ENCODE peak calls at places on chromosomes 1 and 21, in six cellular contexts. U is HepG2, P is fibroblast of the aortic adventitia, C is SK-N-DZ, F is HL-60, A is adipocyte. T is an unnamed sample.

GRCh38 chr1:83927061-83927460 is 71.9 kb downstream of the TTLL7 start:
- DNase-seq in F (no peak), C (no peak), P (no peak), U (no peak), A (no peak), T (no peak)

GRCh38 chr1:151839457-151840409 is at the start of gene C2CD4D:
- DNase-seq in A (no peak), F (no peak), U (peak; percentile 68), P (no peak), C (no peak), T (no peak)

GRCh38 chr21:46128106-46128982 is 27.0 kb downstream of the FTCD start:
- DNase-seq in F (no peak), A (no peak), U (no peak), P (no peak), C (peak; percentile 92), T (no peak)

GRCh38 chr21:38126677-38127271 is 130.0 kb upstream of the KCNJ15 start:
- DNase-seq in P (peak; percentile 35), U (peak; percentile 35), A (peak; percentile 60), F (peak; percentile 54), C (peak; percentile 60), T (peak; percentile 18)

GRCh38 chr1:94614980-94615379 is 73.4 kb upstream of the F3 start:
- DNase-seq in P (no peak), U (no peak), C (no peak), F (peak; percentile 82), A (no peak), T (no peak)

GRCh38 chr21:38027901-38028300 is 111.6 kb upstream of the KCNJ6 start:
- DNase-seq in F (no peak), P (peak; percentile 31), U (no peak), A (no peak), C (no peak), T (no peak)

GRCh38 chr1:156691665-156692408 is 13.5 kb downstream of the CRABP2 start:
- DNase-seq in C (no peak), U (no peak), F (peak; percentile 5), A (peak; percentile 34), P (no peak), T (peak; percentile 31)

GRCh38 chr1:65911679-65912078 is 119.0 kb downstream of the PDE4B start:
- DNase-seq in F (no peak), A (no peak), P (no peak), U (no peak), C (no peak), T (no peak)

GRCh38 chr1:54806931-54807611 is 5.9 kb upstream of the TTC22 start:
- DNase-seq in F (no peak), C (no peak), U (no peak), P (peak; percentile 21), A (no peak), T (no peak)

GRCh38 chr1:163307479-163308171 is 14.1 kb upstream of the NUF2 start:
- DNase-seq in F (no peak), P (peak; percentile 81), A (peak; percentile 61), U (no peak), C (no peak), T (peak; percentile 85)

GRCh38 chr1:15417365-15417934 is 7.8 kb downstream of the EFHD2 start:
- DNase-seq in U (no peak), A (peak; percentile 49), F (peak; percentile 26), C (no peak), P (no peak), T (peak; percentile 77)

GRCh38 chr1:55179177-55179835 is 35.9 kb downstream of the USP24 start:
- DNase-seq in U (no peak), A (no peak), F (peak; percentile 59), P (no peak), C (no peak), T (no peak)

GRCh38 chr1:10087210-10087609 is 54.5 kb downstream of the UBE4B start:
- DNase-seq in A (no peak), P (no peak), U (no peak), F (no peak), C (no peak), T (no peak)

GRCh38 chr1:8281843-8282509 is 35.9 kb upstream of the SLC45A1 start:
- DNase-seq in P (no peak), A (no peak), C (peak; percentile 4), F (no peak), U (peak; percentile 51), T (no peak)